ENCODE peak calls at places on chromosomes 2 and 18, in five cellular contexts. U is PC-3; X is activated CD8-positive, alpha-beta T cell treated with anti-CD3 and anti-CD28 coated beads for 36 hours; G is K562; I is nephron progenitor cell. P is an unnamed sample.

GRCh38 chr2:100812141-100812540 is 7.8 kb upstream of the NPAS2 start:
- DNase-seq in U (no peak), X (peak; percentile 50), G (no peak), I (no peak), P (no peak)

GRCh38 chr18:649341-649740 is 8.1 kb upstream of the TYMS start:
- DNase-seq in U (peak; percentile 89), X (no peak), G (no peak), I (no peak), P (no peak)

GRCh38 chr2:154713605-154714004 is 15.1 kb downstream of the KCNJ3 start:
- DNase-seq in U (no peak), X (no peak), G (no peak), I (no peak), P (no peak)

GRCh38 chr18:63439334-63439733 is 17.1 kb upstream of the VPS4B start:
- DNase-seq in U (peak; percentile 79), X (peak; percentile 58), G (peak; percentile 48), I (peak; percentile 50), P (peak; percentile 48)

GRCh38 chr2:240714747-240715725 is 23.4 kb downstream of the AQP12A start:
- DNase-seq in U (no peak), X (no peak), G (no peak), I (no peak), P (no peak)

GRCh38 chr2:226794077-226794670 is 5.4 kb downstream of the IRS1 start:
- DNase-seq in U (no peak), X (no peak), G (no peak), I (no peak), P (no peak)

GRCh38 chr2:3303583-3304406 is 73.8 kb downstream of the EIPR1 start:
- DNase-seq in U (peak; percentile 85), X (peak; percentile 84), G (peak; percentile 87), I (peak; percentile 91), P (peak; percentile 96)

GRCh38 chr18:45838302-45839070 is 13.0 kb downstream of the SIGLEC15 start:
- DNase-seq in U (no peak), X (no peak), G (no peak), I (no peak), P (no peak)

GRCh38 chr2:39435974-39436591 is 1.0 kb downstream of the MAP4K3 start:
- DNase-seq in U (peak; percentile 54), X (no peak), G (no peak), I (peak; percentile 5), P (no peak)

GRCh38 chr2:176133366-176133765 is 3.9 kb downstream of the HOXD8 start:
- DNase-seq in U (no peak), X (no peak), G (no peak), I (no peak), P (no peak)

GRCh38 chr2:196482119-196483065 is 157.1 kb upstream of the CCDC150 start:
- DNase-seq in U (peak; percentile 59), X (peak; percentile 20), G (no peak), I (no peak), P (no peak)

GRCh38 chr2:10305254-10305635 is 2.5 kb downstream of the HPCAL1 start:
- DNase-seq in U (no peak), X (peak; percentile 79), G (no peak), I (no peak), P (no peak)

GRCh38 chr2:136116111-136116812 is 1.7 kb downstream of the CXCR4 start:
- DNase-seq in U (peak; percentile 19), X (peak; percentile 87), G (peak; percentile 31), I (peak; percentile 57), P (peak; percentile 39)

GRCh38 chr2:167550448-167550847 is 662.2 kb downstream of the XIRP2 start:
- DNase-seq in U (peak; percentile 59), X (no peak), G (no peak), I (no peak), P (no peak)

GRCh38 chr2:23900927-23901322 is 26.0 kb downstream of the ATAD2B start:
- DNase-seq in U (peak; percentile 78), X (no peak), G (peak; percentile 32), I (no peak), P (no peak)

GRCh38 chr2:19911799-19912509 is 10.2 kb upstream of the TTC32 start:
- DNase-seq in U (peak; percentile 99), X (no peak), G (no peak), I (no peak), P (no peak)

GRCh38 chr2:45681675-45682074 is 30.2 kb downstream of the PRKCE start:
- DNase-seq in U (peak; percentile 92), X (peak; percentile 3), G (no peak), I (no peak), P (no peak)

GRCh38 chr2:1602359-1603010 is 141.8 kb downstream of the PXDN start:
- DNase-seq in U (no peak), X (no peak), G (no peak), I (no peak), P (no peak)

GRCh38 chr2:210913461-210913860 is 357.1 kb downstream of the CPS1 start:
- DNase-seq in U (no peak), X (no peak), G (no peak), I (no peak), P (no peak)

GRCh38 chr2:160278889-160279196 is 78.8 kb upstream of the ITGB6 start:
- DNase-seq in U (peak; percentile 52), X (no peak), G (no peak), I (no peak), P (peak; percentile 17)

GRCh38 chr2:119260636-119261497 is 37.2 kb downstream of the STEAP3 start:
- DNase-seq in U (no peak), X (no peak), G (no peak), I (no peak), P (no peak)

GRCh38 chr18:76850112-76850511 is 27.8 kb downstream of the ZNF236 start:
- DNase-seq in U (no peak), X (no peak), G (no peak), I (no peak), P (no peak)

GRCh38 chr18:76844742-76845477 is 22.6 kb downstream of the ZNF236 start:
- DNase-seq in U (peak; percentile 76), X (no peak), G (no peak), I (no peak), P (no peak)

GRCh38 chr18:76846217-76846616 is 23.9 kb downstream of the ZNF236 start:
- DNase-seq in U (no peak), X (no peak), G (no peak), I (no peak), P (no peak)

GRCh38 chr18:76844144-76844543 is 21.8 kb downstream of the ZNF236 start:
- DNase-seq in U (no peak), X (no peak), G (no peak), I (no peak), P (no peak)

DNA sequence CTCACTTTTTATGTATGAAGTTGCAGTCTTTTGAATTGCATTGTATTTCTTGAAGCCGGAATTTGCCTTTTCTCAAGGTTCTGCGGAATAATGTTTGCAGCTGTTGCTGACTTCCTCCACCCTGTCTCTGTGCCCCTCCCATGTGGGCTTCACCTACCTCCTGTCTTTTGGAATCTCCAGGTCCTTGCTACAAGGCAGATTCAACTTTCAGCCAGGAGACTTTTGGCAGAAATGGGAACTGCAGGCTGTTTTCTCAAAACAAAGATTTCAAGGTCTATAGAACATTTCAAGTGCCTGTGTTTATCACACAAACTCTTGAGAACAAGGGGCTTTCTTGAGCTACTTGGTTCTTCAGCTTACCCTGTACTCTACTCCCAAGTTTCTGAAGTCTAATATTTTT is 25.6 kb downstream of the ZNF236 start:
- DNase-seq in U (peak; percentile 38), X (no peak), G (peak; percentile 5), I (no peak), P (peak; percentile 30)
- TF ChIP-seq CTCF in U (no peak), X (no peak), G (no peak), I (no peak), P (peak; percentile 45)

DNA sequence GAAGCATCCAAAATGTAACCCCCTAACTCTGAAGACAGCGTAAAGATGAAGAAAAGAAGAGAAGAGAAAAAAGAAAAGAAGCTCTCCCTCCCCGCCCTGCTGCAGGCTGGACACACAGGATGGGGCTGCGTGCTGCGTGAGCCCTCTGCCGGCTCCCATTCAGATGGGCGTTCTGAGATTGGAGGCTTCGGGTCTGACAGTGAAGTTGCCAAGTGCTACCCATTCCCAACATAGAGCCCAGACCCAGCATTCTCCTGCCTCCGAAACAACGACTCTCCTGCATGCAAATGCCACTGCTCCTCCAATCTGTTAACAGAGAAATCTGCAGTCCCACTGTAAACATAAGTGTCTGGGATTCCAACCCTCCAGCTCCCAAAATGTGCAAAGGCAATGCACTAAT is 234.9 kb downstream of the BCL11A start:
- DNase-seq in U (no peak), X (no peak), G (peak; percentile 4), I (peak; percentile 28), P (no peak)
- TF ChIP-seq CTCF in U (no peak), X (no peak), G (peak; percentile 10), I (no peak), P (no peak)

GRCh38 chr18:74331404-74331803 is 15.8 kb downstream of the C18orf63 start:
- DNase-seq in U (peak; percentile 76), X (no peak), G (peak; percentile 32), I (no peak), P (no peak)
- TF ChIP-seq CTCF in U (peak; percentile 76), X (peak; percentile 15), G (peak; percentile 30), I (no peak), P (peak; percentile 12)

GRCh38 chr2:8526403-8526696 is 155.5 kb upstream of the ID2 start:
- DNase-seq in U (no peak), X (no peak), G (no peak), I (no peak), P (no peak)

GRCh38 chr2:8525236-8525581 is 156.6 kb upstream of the ID2 start:
- DNase-seq in U (no peak), X (no peak), G (no peak), I (no peak), P (no peak)

GRCh38 chr2:8527031-8527430 is 154.8 kb upstream of the ID2 start:
- DNase-seq in U (no peak), X (no peak), G (no peak), I (no peak), P (no peak)

GRCh38 chr2:8524823-8525222 is 157.0 kb upstream of the ID2 start:
- DNase-seq in U (no peak), X (no peak), G (no peak), I (no peak), P (no peak)

GRCh38 chr2:8525582-8526402 is 156.1 kb upstream of the ID2 start:
- DNase-seq in U (peak; percentile 71), X (no peak), G (peak; percentile 97), I (peak; percentile 44), P (peak; percentile 35)
- TF ChIP-seq CTCF in U (peak; percentile 45), X (no peak), G (peak; percentile 90), I (no peak), P (no peak)

GRCh38 chr2:219297766-219298456 is 11.3 kb downstream of the PTPRN start:
- DNase-seq in U (no peak), X (no peak), G (no peak), I (no peak), P (no peak)
- TF ChIP-seq CTCF in U (no peak), X (no peak), G (no peak), I (no peak), P (no peak)

P was measured in endothelial cell.